ENCODE peak calls at places on chromosomes 6 and 20, in five cellular contexts. One of them, this sample, is unnamed.

GRCh38 chr6:20922743-20923142 is 388.5 kb downstream of the CDKAL1 start:
- DNase-seq in brain microvascular endothelial cell: no peak
- DNase-seq in GM20000: no peak
- DNase-seq in activated B cell treated with CpG ODN at 0.5 μM for 24 hours: no peak
- DNase-seq in neural progenitor cell: no peak
- DNase-seq in this sample: no peak

GRCh38 chr20:9590189-9590588 is 75.8 kb downstream of the LAMP5 start:
- DNase-seq in brain microvascular endothelial cell: peak
- DNase-seq in GM20000: no peak
- DNase-seq in activated B cell treated with CpG ODN at 0.5 μM for 24 hours: no peak
- DNase-seq in neural progenitor cell: no peak
- DNase-seq in this sample: no peak

GRCh38 chr20:61771805-61772350 is 293.8 kb downstream of the TAF4 start:
- DNase-seq in brain microvascular endothelial cell: no peak
- DNase-seq in GM20000: no peak
- DNase-seq in activated B cell treated with CpG ODN at 0.5 μM for 24 hours: no peak
- DNase-seq in neural progenitor cell: no peak
- DNase-seq in this sample: no peak

GRCh38 chr20:6008254-6008653 is 45.6 kb downstream of the LRRN4 start:
- DNase-seq in brain microvascular endothelial cell: peak
- DNase-seq in GM20000: no peak
- DNase-seq in activated B cell treated with CpG ODN at 0.5 μM for 24 hours: no peak
- DNase-seq in neural progenitor cell: peak
- DNase-seq in this sample: peak

GRCh38 chr6:88220493-88220892 is 54.3 kb upstream of the CNR1 start:
- DNase-seq in brain microvascular endothelial cell: peak
- DNase-seq in GM20000: peak
- DNase-seq in activated B cell treated with CpG ODN at 0.5 μM for 24 hours: no peak
- DNase-seq in neural progenitor cell: peak
- DNase-seq in this sample: no peak

GRCh38 chr6:17101422-17102257 is at the start of gene STMND1:
- DNase-seq in brain microvascular endothelial cell: no peak
- DNase-seq in GM20000: peak
- DNase-seq in activated B cell treated with CpG ODN at 0.5 μM for 24 hours: no peak
- DNase-seq in neural progenitor cell: peak
- DNase-seq in this sample: no peak

GRCh38 chr6:45663181-45664180 is 285.7 kb upstream of the SUPT3H start:
- DNase-seq in brain microvascular endothelial cell: peak
- DNase-seq in GM20000: peak
- DNase-seq in activated B cell treated with CpG ODN at 0.5 μM for 24 hours: peak
- DNase-seq in neural progenitor cell: peak
- DNase-seq in this sample: no peak

GRCh38 chr6:29005183-29005885 is at the start of gene ZNF311:
- DNase-seq in brain microvascular endothelial cell: peak
- DNase-seq in GM20000: no peak
- DNase-seq in activated B cell treated with CpG ODN at 0.5 μM for 24 hours: no peak
- DNase-seq in neural progenitor cell: peak
- DNase-seq in this sample: no peak

GRCh38 chr6:150169609-150170008 is 26.8 kb downstream of the PPP1R14C start:
- DNase-seq in brain microvascular endothelial cell: peak
- DNase-seq in GM20000: no peak
- DNase-seq in activated B cell treated with CpG ODN at 0.5 μM for 24 hours: no peak
- DNase-seq in neural progenitor cell: no peak
- DNase-seq in this sample: no peak

GRCh38 chr20:3325864-3326263 is 81.6 kb downstream of the DNAAF9 start:
- DNase-seq in brain microvascular endothelial cell: no peak
- DNase-seq in GM20000: no peak
- DNase-seq in activated B cell treated with CpG ODN at 0.5 μM for 24 hours: no peak
- DNase-seq in neural progenitor cell: no peak
- DNase-seq in this sample: no peak

GRCh38 chr6:50128420-50129005 is 78.8 kb upstream of the DEFB112 start:
- DNase-seq in brain microvascular endothelial cell: no peak
- DNase-seq in GM20000: peak
- DNase-seq in activated B cell treated with CpG ODN at 0.5 μM for 24 hours: no peak
- DNase-seq in neural progenitor cell: peak
- DNase-seq in this sample: no peak

GRCh38 chr6:56657364-56657763 is 14.7 kb upstream of the DST start:
- DNase-seq in brain microvascular endothelial cell: no peak
- DNase-seq in GM20000: no peak
- DNase-seq in activated B cell treated with CpG ODN at 0.5 μM for 24 hours: no peak
- DNase-seq in neural progenitor cell: no peak
- DNase-seq in this sample: no peak

GRCh38 chr20:51767018-51767866 is 948 bp downstream of the ATP9A start:
- DNase-seq in brain microvascular endothelial cell: no peak
- DNase-seq in GM20000: peak
- DNase-seq in activated B cell treated with CpG ODN at 0.5 μM for 24 hours: peak
- DNase-seq in neural progenitor cell: peak
- DNase-seq in this sample: no peak

GRCh38 chr6:31004285-31004684 is 6.0 kb upstream of the MUC22 start:
- DNase-seq in brain microvascular endothelial cell: no peak
- DNase-seq in GM20000: peak
- DNase-seq in activated B cell treated with CpG ODN at 0.5 μM for 24 hours: no peak
- DNase-seq in neural progenitor cell: no peak
- DNase-seq in this sample: no peak

GRCh38 chr6:131183427-131184095 is 48.3 kb downstream of the AKAP7 start:
- DNase-seq in brain microvascular endothelial cell: no peak
- DNase-seq in GM20000: no peak
- DNase-seq in activated B cell treated with CpG ODN at 0.5 μM for 24 hours: no peak
- DNase-seq in neural progenitor cell: no peak
- DNase-seq in this sample: no peak

GRCh38 chr6:79694623-79695311 is 63.6 kb downstream of the SH3BGRL2 start:
- DNase-seq in brain microvascular endothelial cell: no peak
- DNase-seq in GM20000: no peak
- DNase-seq in activated B cell treated with CpG ODN at 0.5 μM for 24 hours: no peak
- DNase-seq in neural progenitor cell: peak
- DNase-seq in this sample: no peak
- TF ChIP-seq CTCF in brain microvascular endothelial cell: peak
- TF ChIP-seq CTCF in GM20000: no peak
- TF ChIP-seq CTCF in activated B cell treated with CpG ODN at 0.5 μM for 24 hours: no peak
- TF ChIP-seq CTCF in neural progenitor cell: peak
- TF ChIP-seq CTCF in this sample: no peak

GRCh38 chr6:141077355-141078333 is 1055.1 kb upstream of the GJE1 start:
- DNase-seq in brain microvascular endothelial cell: peak
- DNase-seq in GM20000: peak
- DNase-seq in activated B cell treated with CpG ODN at 0.5 μM for 24 hours: no peak
- DNase-seq in neural progenitor cell: peak
- DNase-seq in this sample: no peak
- TF ChIP-seq CTCF in brain microvascular endothelial cell: peak
- TF ChIP-seq CTCF in GM20000: no peak
- TF ChIP-seq CTCF in activated B cell treated with CpG ODN at 0.5 μM for 24 hours: no peak
- TF ChIP-seq CTCF in neural progenitor cell: peak
- TF ChIP-seq CTCF in this sample: no peak

GRCh38 chr20:63007722-63008488 is 1.1 kb upstream of the BHLHE23 start:
- DNase-seq in brain microvascular endothelial cell: no peak
- DNase-seq in GM20000: no peak
- DNase-seq in activated B cell treated with CpG ODN at 0.5 μM for 24 hours: no peak
- DNase-seq in neural progenitor cell: peak
- DNase-seq in this sample: no peak

GRCh38 chr20:63008541-63009043 is 1.8 kb upstream of the BHLHE23 start:
- DNase-seq in brain microvascular endothelial cell: no peak
- DNase-seq in GM20000: no peak
- DNase-seq in activated B cell treated with CpG ODN at 0.5 μM for 24 hours: no peak
- DNase-seq in neural progenitor cell: no peak
- DNase-seq in this sample: no peak

GRCh38 chr20:63006611-63007471 is at the start of gene BHLHE23:
- DNase-seq in brain microvascular endothelial cell: no peak
- DNase-seq in GM20000: peak
- DNase-seq in activated B cell treated with CpG ODN at 0.5 μM for 24 hours: peak
- DNase-seq in neural progenitor cell: peak
- DNase-seq in this sample: no peak

GRCh38 chr20:63005862-63006564 is 751 bp downstream of the BHLHE23 start:
- DNase-seq in brain microvascular endothelial cell: no peak
- DNase-seq in GM20000: no peak
- DNase-seq in activated B cell treated with CpG ODN at 0.5 μM for 24 hours: no peak
- DNase-seq in neural progenitor cell: peak
- DNase-seq in this sample: no peak

GRCh38 chr20:63007472-63007721 is 633 bp upstream of the BHLHE23 start:
- DNase-seq in brain microvascular endothelial cell: no peak
- DNase-seq in GM20000: no peak
- DNase-seq in activated B cell treated with CpG ODN at 0.5 μM for 24 hours: no peak
- DNase-seq in neural progenitor cell: peak
- DNase-seq in this sample: no peak
- TF ChIP-seq CTCF in brain microvascular endothelial cell: no peak
- TF ChIP-seq CTCF in GM20000: no peak
- TF ChIP-seq CTCF in activated B cell treated with CpG ODN at 0.5 μM for 24 hours: no peak
- TF ChIP-seq CTCF in neural progenitor cell: no peak
- TF ChIP-seq CTCF in this sample: no peak

GRCh38 chr20:44911264-44911921 is 1.5 kb downstream of the PABPC1L start:
- DNase-seq in brain microvascular endothelial cell: peak
- DNase-seq in GM20000: peak
- DNase-seq in activated B cell treated with CpG ODN at 0.5 μM for 24 hours: no peak
- DNase-seq in neural progenitor cell: peak
- DNase-seq in this sample: no peak
- TF ChIP-seq CTCF in brain microvascular endothelial cell: peak
- TF ChIP-seq CTCF in GM20000: peak
- TF ChIP-seq CTCF in activated B cell treated with CpG ODN at 0.5 μM for 24 hours: no peak
- TF ChIP-seq CTCF in neural progenitor cell: peak
- TF ChIP-seq CTCF in this sample: peak

GRCh38 chr6:4775591-4776492 is at the start of gene CDYL:
- DNase-seq in brain microvascular endothelial cell: peak
- DNase-seq in GM20000: peak
- DNase-seq in activated B cell treated with CpG ODN at 0.5 μM for 24 hours: peak
- DNase-seq in neural progenitor cell: peak
- DNase-seq in this sample: peak
- TF ChIP-seq CTCF in brain microvascular endothelial cell: no peak
- TF ChIP-seq CTCF in GM20000: no peak
- TF ChIP-seq CTCF in activated B cell treated with CpG ODN at 0.5 μM for 24 hours: no peak
- TF ChIP-seq CTCF in neural progenitor cell: peak
- TF ChIP-seq CTCF in this sample: no peak

DNA sequence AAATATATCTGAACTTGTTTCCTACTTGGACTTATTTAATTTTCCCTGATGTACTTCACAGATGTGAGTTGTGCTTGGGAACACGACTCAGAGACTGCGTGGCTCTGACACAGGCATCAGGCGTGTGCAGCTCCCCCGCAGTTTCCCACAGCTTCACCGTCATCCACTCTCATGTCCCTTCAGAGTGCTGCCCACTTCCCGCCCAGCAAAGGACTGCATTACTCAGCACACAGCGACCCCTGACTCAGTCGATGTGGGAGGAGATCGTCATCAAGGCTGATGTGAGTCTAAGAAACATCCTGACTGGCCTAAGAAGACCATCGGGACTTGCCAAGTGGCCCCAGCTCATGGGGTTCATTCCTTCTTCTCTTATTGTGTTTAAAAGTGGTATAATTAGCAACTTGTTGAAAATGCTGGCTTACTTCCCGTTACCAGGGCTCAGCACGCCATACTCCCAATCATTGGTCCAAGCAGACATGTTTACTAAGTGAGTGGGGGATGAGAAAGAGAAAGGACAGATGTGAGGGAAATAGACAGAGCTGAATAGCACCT is 539.4 kb upstream of the JARID2 start:
- DNase-seq in brain microvascular endothelial cell: peak
- DNase-seq in GM20000: no peak
- DNase-seq in activated B cell treated with CpG ODN at 0.5 μM for 24 hours: no peak
- DNase-seq in neural progenitor cell: no peak
- DNase-seq in this sample: peak
- TF ChIP-seq CTCF in brain microvascular endothelial cell: no peak
- TF ChIP-seq CTCF in GM20000: no peak
- TF ChIP-seq CTCF in activated B cell treated with CpG ODN at 0.5 μM for 24 hours: no peak
- TF ChIP-seq CTCF in neural progenitor cell: no peak
- TF ChIP-seq CTCF in this sample: no peak

DNA sequence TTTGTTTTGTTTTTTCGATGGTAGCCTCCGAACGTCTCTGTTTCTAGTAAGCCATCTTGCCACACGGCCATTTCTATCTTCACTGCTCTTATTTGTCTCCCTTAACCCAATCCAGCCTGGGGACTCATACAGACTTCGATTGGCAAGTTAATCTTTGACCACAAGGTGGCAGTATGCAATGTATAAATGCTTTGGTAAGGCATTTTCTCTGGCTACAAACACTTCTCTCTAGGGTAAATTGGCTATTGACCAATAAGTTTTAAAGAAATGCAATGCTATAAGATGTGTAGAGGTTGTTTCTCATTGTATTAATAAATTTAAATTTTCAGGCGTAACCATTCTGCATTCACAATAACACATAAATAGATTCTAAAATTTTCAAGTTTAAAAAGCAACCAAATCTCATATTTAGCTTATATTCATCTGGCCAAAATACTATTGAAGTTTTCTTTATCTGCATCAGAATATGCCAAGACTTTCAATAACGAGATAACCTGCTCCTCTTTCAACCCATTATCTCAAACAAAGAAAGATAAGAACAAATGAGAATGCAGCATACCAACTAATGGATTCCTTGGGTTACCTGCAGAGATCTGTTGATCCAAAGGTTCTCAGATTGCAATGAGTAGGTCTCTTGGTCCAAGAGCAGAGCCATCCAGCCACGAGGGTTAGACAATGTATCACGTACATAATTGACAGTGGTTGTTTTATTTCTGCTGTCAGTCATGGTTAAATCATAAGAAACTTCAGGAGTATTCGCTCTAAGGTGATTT is 231.9 kb downstream of the PKHD1 start:
- DNase-seq in brain microvascular endothelial cell: peak
- DNase-seq in GM20000: peak
- DNase-seq in activated B cell treated with CpG ODN at 0.5 μM for 24 hours: no peak
- DNase-seq in neural progenitor cell: peak
- DNase-seq in this sample: no peak
- TF ChIP-seq CTCF in brain microvascular endothelial cell: peak
- TF ChIP-seq CTCF in GM20000: peak
- TF ChIP-seq CTCF in activated B cell treated with CpG ODN at 0.5 μM for 24 hours: peak
- TF ChIP-seq CTCF in neural progenitor cell: peak
- TF ChIP-seq CTCF in this sample: peak

DNA sequence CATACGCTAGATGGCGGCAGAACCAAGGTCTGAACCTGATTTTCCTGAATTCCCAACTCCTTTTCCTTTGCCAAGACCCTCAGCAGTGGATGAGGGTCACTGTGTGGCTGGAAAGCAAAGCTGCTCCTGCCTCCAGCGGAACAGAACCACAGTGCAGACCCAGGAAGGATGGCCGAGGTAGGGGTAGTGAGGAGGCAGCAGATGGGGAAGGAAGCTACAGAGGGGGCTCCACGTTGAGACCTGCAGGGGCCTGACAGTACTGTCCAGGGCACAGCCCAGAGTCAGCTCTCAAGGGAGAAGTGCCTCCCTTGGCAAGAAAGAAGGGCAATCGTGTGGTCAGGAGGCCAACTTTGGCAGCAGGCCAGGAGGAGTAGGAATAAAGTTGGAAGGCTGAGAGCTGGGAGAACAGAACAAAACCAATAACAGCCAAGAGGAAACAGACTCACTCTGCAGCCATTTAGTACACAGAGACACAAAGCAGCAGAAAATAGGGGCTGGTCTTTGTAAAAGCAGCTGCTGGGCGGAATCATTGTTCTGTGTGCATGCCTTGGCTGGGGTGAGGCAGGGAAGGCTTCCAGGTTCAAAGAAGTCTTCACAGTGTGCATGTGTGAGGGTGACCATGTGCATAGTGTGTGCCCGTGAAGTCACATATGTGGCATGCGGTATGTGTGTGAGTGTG is 3.1 kb downstream of the GABRR2 start:
- DNase-seq in brain microvascular endothelial cell: peak
- DNase-seq in GM20000: no peak
- DNase-seq in activated B cell treated with CpG ODN at 0.5 μM for 24 hours: no peak
- DNase-seq in neural progenitor cell: peak
- DNase-seq in this sample: no peak
- TF ChIP-seq CTCF in brain microvascular endothelial cell: peak
- TF ChIP-seq CTCF in GM20000: no peak
- TF ChIP-seq CTCF in activated B cell treated with CpG ODN at 0.5 μM for 24 hours: no peak
- TF ChIP-seq CTCF in neural progenitor cell: peak
- TF ChIP-seq CTCF in this sample: no peak